ENCODE peak calls at places on chromosomes 2 and 18, in eight cellular contexts. H is body of pancreas, N is IMR-90, W is Peyer's patch, M is ovary, Z is endothelial cell of umbilical vein, B is heart left ventricle, J is uterus. V is an unnamed sample.

GRCh38 chr18:3771121-3771971 is 321.4 kb downstream of the TGIF1 start:
- DNase-seq in B (peak), H (peak), J (peak), Z (peak), M (peak), N (peak), W (peak), V (peak)

GRCh38 chr2:101190753-101191516 is 39.8 kb upstream of the TBC1D8 start:
- DNase-seq in B (no peak), N (no peak), M (no peak), Z (no peak), J (no peak), H (peak), W (no peak), V (no peak)

GRCh38 chr2:12004713-12005112 is 258.3 kb downstream of the LPIN1 start:
- DNase-seq in J (no peak), Z (no peak), B (no peak), W (no peak), N (no peak), H (no peak), M (no peak), V (no peak)

GRCh38 chr18:77559274-77559910 is 309.7 kb downstream of the GALR1 start:
- DNase-seq in M (no peak), N (no peak), Z (no peak), W (no peak), H (no peak), B (no peak), J (no peak), V (no peak)

GRCh38 chr2:127829845-127830246 is 18.9 kb upstream of the WDR33 start:
- DNase-seq in B (no peak), J (no peak), W (peak), N (no peak), M (no peak), Z (no peak), H (no peak), V (no peak)

GRCh38 chr18:1619507-1619906 is 714.8 kb downstream of the ADCYAP1 start:
- DNase-seq in H (no peak), N (no peak), J (no peak), M (no peak), Z (no peak), W (no peak), B (no peak), V (no peak)

GRCh38 chr18:5167827-5168226 is 29.2 kb downstream of the AKAIN1 start:
- DNase-seq in Z (no peak), H (no peak), N (no peak), M (no peak), J (no peak), B (no peak), W (no peak), V (no peak)

GRCh38 chr2:20516291-20516645 is 69.4 kb downstream of the RHOB start:
- DNase-seq in W (no peak), N (no peak), B (no peak), M (no peak), H (no peak), Z (no peak), J (no peak), V (no peak)

GRCh38 chr2:196266351-196266750 is 95.0 kb upstream of the STK17B start:
- DNase-seq in J (no peak), B (no peak), Z (no peak), H (no peak), W (no peak), N (no peak), M (no peak), V (no peak)

GRCh38 chr2:220962556-220962955 is 609.5 kb downstream of the EPHA4 start:
- DNase-seq in M (no peak), B (no peak), N (peak), H (no peak), Z (no peak), J (no peak), W (no peak), V (no peak)

DNA sequence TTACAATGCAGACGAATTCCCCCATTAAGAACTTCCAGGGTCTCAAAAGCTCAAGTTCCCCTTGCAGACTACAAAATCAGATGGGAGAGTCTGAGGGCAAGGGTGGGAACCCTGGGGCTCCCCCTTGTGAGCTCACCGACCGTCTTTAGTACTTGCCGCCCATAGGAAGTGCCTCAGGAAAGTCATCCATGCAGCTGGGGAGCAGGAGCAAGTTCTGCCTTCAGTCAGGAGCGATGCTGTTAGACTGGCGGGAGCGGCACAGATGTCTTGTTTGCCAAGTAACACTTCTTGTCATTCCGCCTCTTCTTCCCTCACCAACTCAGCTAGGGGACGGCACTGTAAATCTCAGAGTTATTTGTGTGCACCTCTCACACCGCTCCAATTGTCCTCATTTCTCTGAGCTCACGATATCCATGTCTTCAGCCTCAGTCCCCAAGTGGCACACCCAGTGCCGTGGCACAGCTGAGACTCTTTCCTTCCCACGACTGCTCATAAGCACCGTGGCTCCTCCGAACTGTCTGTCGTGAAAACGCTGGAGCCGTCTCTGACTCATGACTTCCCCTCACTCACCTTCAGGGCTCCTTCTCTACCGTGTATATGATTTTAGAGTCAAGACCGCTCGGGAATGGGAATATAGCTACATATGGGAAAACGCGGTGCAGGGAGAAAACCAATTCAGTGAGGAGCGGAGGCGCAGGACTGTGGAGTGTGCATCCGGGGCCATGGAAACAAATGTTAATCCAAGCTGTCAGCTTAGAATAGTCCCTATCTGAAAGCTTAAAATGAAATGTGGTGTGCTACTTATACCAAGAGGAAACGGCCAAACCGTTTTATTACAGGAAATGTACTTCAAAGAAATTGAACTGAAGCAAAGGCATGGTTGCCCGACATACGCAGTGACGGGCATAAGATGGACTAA is 34.0 kb downstream of the UXS1 start:
- DNase-seq in Z (no peak), M (no peak), B (no peak), N (no peak), J (no peak), H (no peak), W (peak), V (no peak)
- H3K27ac ChIP-seq in Z (no peak), M (no peak), B (no peak), N (no peak), J (no peak), H (no peak), W (peak), V (no peak)

GRCh38 chr2:73983322-73984202 is 1.1 kb upstream of the TET3 start:
- DNase-seq in Z (no peak), H (peak), J (peak), N (no peak), M (peak), B (no peak), W (peak), V (peak)
- TF ChIP-seq POLR2A in Z (no peak), H (peak), J (no peak), N (no peak), M (no peak), B (no peak), W (peak), V (peak)

DNA sequence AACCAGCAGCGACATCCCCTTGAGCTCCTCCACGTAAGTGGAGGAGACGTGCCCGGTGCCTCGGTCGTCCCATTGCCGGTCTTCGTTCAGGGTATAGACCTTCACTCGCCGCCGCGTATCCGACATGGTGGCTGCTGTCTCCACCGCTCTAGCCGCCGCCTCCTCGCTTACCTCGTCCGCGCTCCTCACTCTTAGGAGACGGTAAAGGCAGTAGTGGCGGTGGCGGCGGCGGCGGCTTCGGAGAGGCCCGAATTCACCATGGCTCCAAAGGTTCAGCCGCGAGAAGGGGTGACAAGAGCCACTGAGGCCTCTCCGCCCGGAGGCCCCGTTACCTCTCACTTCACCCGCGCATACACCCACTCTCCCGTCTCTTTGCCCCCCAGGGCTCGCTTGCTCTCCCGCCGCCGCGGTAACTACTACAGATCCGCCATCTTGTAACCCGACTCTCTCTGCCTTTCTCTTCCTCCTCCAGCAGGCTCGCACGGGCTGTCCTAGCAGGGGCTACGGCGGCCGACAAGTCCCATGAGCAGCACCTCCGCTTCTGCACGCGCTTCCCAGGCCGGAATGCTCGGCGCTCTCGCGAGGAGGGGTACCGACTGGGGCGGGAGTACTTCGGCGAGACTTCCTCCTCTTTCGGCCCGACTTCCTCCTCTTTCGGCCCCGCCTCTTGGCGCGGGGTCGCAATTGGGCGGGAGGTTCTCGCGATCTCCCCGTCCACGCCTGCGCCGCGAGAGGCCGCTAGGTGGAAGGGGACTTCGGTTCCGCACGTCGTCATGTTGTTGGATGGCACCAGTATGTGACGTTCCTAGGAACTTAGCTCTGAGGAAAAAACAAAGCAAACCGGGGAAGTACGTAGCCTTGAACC is at the start of gene PPP4R3B:
- DNase-seq in N (peak), J (peak), B (peak), W (peak), M (peak), H (peak), Z (peak), V (peak)
- TF ChIP-seq CTCF in N (peak), J (peak), B (peak), W (peak), M (peak), H (peak), Z (peak), V (peak)

DNA sequence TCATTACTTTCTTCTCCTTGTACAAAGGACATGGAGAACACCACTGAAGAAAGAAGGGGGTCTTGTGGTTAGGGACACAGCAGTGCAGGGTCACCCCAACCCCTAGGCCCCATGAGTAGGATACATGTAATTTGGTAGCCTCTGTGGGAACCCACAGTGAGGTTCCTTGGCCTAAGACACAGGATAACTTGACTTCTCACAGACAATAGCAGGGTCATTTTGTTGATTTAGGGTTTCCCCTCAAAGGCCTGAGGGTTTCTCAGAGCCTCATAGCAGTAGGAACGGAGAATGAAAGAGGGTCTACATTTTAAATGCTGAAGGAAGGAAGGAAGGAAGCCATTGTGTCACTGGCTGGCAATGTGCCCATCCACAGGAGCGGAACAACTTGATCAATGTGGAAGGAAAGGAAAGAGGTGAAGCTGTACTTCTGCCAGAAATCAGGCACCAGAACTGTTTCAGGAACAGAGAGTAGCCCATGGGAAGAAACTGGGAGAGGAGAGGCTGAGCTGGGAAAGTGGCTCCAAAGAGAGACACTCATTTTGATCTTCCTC is 5.1 kb downstream of the IL1B start:
- DNase-seq in N (no peak), B (no peak), Z (peak), W (no peak), J (no peak), H (peak), M (no peak), V (peak)
- H3K27ac ChIP-seq in N (no peak), B (no peak), Z (peak), W (no peak), J (no peak), H (no peak), M (no peak), V (no peak)

DNA sequence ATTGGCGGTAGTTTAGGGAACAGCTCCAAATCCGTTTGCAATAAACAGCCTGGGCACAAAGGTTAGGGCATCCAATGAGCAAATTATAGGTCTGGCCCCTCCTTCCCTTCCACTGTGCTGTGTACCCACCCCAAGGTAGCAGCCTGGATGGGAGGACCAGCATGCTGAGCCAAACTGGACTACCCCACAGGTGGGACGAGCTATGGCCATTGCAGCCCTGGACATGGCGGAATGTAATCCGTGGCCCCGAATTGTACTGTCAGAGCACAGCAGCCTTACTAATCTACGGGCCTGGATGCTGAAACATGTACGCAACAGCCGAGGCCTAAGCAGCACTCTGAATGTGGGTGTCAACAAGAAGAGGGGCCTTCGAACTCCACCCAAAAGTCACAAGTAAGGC is 6.7 kb downstream of the AGBL5 start:
- DNase-seq in H (no peak), W (no peak), J (no peak), B (no peak), N (no peak), M (no peak), Z (no peak), V (no peak)
- TF ChIP-seq POLR2A in H (no peak), W (no peak), J (no peak), B (no peak), N (no peak), M (no peak), Z (no peak), V (no peak)

DNA sequence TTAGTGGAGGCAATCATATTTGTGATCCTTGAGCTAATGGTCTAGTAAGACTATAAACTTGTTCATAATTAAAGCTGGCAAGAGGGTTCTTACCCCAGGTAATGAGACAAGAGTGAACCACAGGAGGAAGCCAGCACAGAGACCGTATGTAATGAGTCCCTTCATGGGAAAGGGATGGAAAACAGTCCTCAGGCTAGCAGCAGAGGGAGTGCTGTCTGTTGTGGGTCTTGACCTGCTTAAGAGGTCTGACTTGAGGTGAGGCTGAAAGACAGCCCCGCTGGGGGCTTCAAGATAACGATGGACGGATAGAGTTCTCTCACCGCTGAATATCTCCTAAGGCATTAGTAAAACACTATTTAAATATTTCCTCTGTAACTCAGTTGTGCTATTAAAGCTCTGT is 16.2 kb upstream of the POLE4 start:
- DNase-seq in J (no peak), H (no peak), Z (no peak), M (no peak), B (no peak), N (no peak), W (no peak), V (no peak)
- TF ChIP-seq CTCF in J (no peak), H (no peak), Z (no peak), M (no peak), B (no peak), N (no peak), W (no peak), V (no peak)

GRCh38 chr2:213187833-213188532 is 36.6 kb upstream of the IKZF2 start:
- DNase-seq in Z (no peak), W (no peak), J (no peak), N (peak), B (no peak), M (no peak), H (peak), V (peak)

GRCh38 chr2:213185147-213185822 is 33.9 kb upstream of the IKZF2 start:
- DNase-seq in B (no peak), J (no peak), Z (no peak), M (no peak), N (no peak), H (no peak), W (no peak), V (no peak)

GRCh38 chr2:213188971-213189899 is 37.8 kb upstream of the IKZF2 start:
- DNase-seq in Z (no peak), N (peak), M (no peak), J (no peak), W (no peak), H (no peak), B (no peak), V (peak)

GRCh38 chr2:213188533-213188867 is 37.1 kb upstream of the IKZF2 start:
- DNase-seq in B (no peak), Z (no peak), W (no peak), M (no peak), N (no peak), J (no peak), H (no peak), V (no peak)

GRCh38 chr2:213187386-213187785 is 36.0 kb upstream of the IKZF2 start:
- DNase-seq in H (no peak), N (peak), Z (no peak), M (no peak), B (no peak), J (no peak), W (no peak), V (no peak)
- H3K27ac ChIP-seq in H (no peak), N (peak), Z (no peak), M (no peak), B (no peak), J (no peak), W (no peak), V (no peak)

GRCh38 chr18:79897940-79898625 is 53.4 kb downstream of the SLC66A2 start:
- DNase-seq in H (no peak), W (no peak), N (no peak), J (no peak), Z (no peak), M (no peak), B (no peak), V (no peak)
- TF ChIP-seq POLR2A in H (no peak), W (no peak), N (no peak), J (no peak), Z (no peak), M (no peak), B (no peak), V (no peak)

V was measured in thyroid gland.